ENCODE peak calls at places on chromosomes 5 and 9, in five cellular contexts. One of them, this sample, is unnamed.

GRCh38 chr5:77356740-77357139 is 135.4 kb downstream of the WDR41 start:
- DNase-seq in pons: no peak
- DNase-seq in type B pancreatic cell: no peak
- DNase-seq in HT1080: peak
- DNase-seq in EL: peak
- DNase-seq in this sample: peak

GRCh38 chr5:135655326-135655725 is 76.5 kb upstream of the CXCL14 start:
- DNase-seq in EL: no peak
- DNase-seq in HT1080: no peak
- DNase-seq in type B pancreatic cell: no peak
- DNase-seq in pons: no peak
- DNase-seq in this sample: no peak

GRCh38 chr5:1503301-1504243 is 20.2 kb downstream of the LPCAT1 start:
- DNase-seq in type B pancreatic cell: no peak
- DNase-seq in pons: peak
- DNase-seq in EL: no peak
- DNase-seq in HT1080: no peak
- DNase-seq in this sample: no peak

GRCh38 chr5:157381746-157382145 is 78.3 kb upstream of the NIPAL4 start:
- DNase-seq in pons: no peak
- DNase-seq in HT1080: no peak
- DNase-seq in EL: no peak
- DNase-seq in type B pancreatic cell: no peak
- DNase-seq in this sample: no peak

GRCh38 chr5:169122951-169123350 is 178.0 kb downstream of the SLIT3 start:
- DNase-seq in pons: no peak
- DNase-seq in type B pancreatic cell: no peak
- DNase-seq in EL: no peak
- DNase-seq in HT1080: no peak
- DNase-seq in this sample: no peak

GRCh38 chr5:75536694-75537360 is 25.1 kb downstream of the POLK start:
- DNase-seq in type B pancreatic cell: no peak
- DNase-seq in pons: no peak
- DNase-seq in HT1080: no peak
- DNase-seq in EL: peak
- DNase-seq in this sample: no peak

GRCh38 chr5:158364367-158364766 is 505.4 kb upstream of the CLINT1 start:
- DNase-seq in EL: no peak
- DNase-seq in pons: no peak
- DNase-seq in type B pancreatic cell: no peak
- DNase-seq in HT1080: no peak
- DNase-seq in this sample: peak

GRCh38 chr9:95091574-95091970 is 225.9 kb downstream of the FANCC start:
- DNase-seq in type B pancreatic cell: no peak
- DNase-seq in pons: no peak
- DNase-seq in EL: peak
- DNase-seq in HT1080: peak
- DNase-seq in this sample: peak

GRCh38 chr5:94316916-94317838 is 301.2 kb downstream of the KIAA0825 start:
- DNase-seq in EL: no peak
- DNase-seq in pons: no peak
- DNase-seq in type B pancreatic cell: no peak
- DNase-seq in HT1080: no peak
- DNase-seq in this sample: no peak

GRCh38 chr9:75996726-75997125 is 106.3 kb downstream of the PCSK5 start:
- DNase-seq in HT1080: no peak
- DNase-seq in pons: no peak
- DNase-seq in type B pancreatic cell: no peak
- DNase-seq in EL: no peak
- DNase-seq in this sample: no peak

GRCh38 chr9:125822160-125822559 is 75.0 kb downstream of the PBX3 start:
- DNase-seq in HT1080: no peak
- DNase-seq in type B pancreatic cell: no peak
- DNase-seq in pons: no peak
- DNase-seq in EL: no peak
- DNase-seq in this sample: no peak

GRCh38 chr5:173020643-173021042 is 35.5 kb upstream of the CREBRF start:
- DNase-seq in EL: no peak
- DNase-seq in HT1080: no peak
- DNase-seq in type B pancreatic cell: no peak
- DNase-seq in pons: peak
- DNase-seq in this sample: no peak

GRCh38 chr9:7089391-7089790 is 331.6 kb downstream of the KDM4C start:
- DNase-seq in pons: no peak
- DNase-seq in type B pancreatic cell: no peak
- DNase-seq in HT1080: no peak
- DNase-seq in EL: no peak
- DNase-seq in this sample: no peak

GRCh38 chr5:172428224-172429166 is 25.8 kb downstream of the SH3PXD2B start:
- DNase-seq in HT1080: no peak
- DNase-seq in pons: no peak
- DNase-seq in type B pancreatic cell: no peak
- DNase-seq in EL: no peak
- DNase-seq in this sample: no peak